ENCODE peak calls at places on chromosomes 2 and 18, in five cellular contexts. One of them, this sample, is unnamed.

GRCh38 chr2:127176371-127177311 is 43.5 kb downstream of the CYP27C1 start:
- DNase-seq in body of pancreas: peak
- DNase-seq in psoas muscle: peak
- DNase-seq in spleen: peak
- DNase-seq in CD8-positive, alpha-beta T cell: no peak
- DNase-seq in this sample: peak

GRCh38 chr2:55311444-55311870 is 42.4 kb upstream of the MTIF2 start:
- DNase-seq in body of pancreas: no peak
- DNase-seq in psoas muscle: no peak
- DNase-seq in spleen: no peak
- DNase-seq in CD8-positive, alpha-beta T cell: no peak
- DNase-seq in this sample: no peak

GRCh38 chr2:130798472-130799221 is 38.1 kb upstream of the ARHGEF4 start:
- DNase-seq in body of pancreas: peak
- DNase-seq in psoas muscle: no peak
- DNase-seq in spleen: peak
- DNase-seq in CD8-positive, alpha-beta T cell: peak
- DNase-seq in this sample: no peak

GRCh38 chr2:47174731-47175361 is 19.7 kb upstream of the STPG4 start:
- DNase-seq in body of pancreas: peak
- DNase-seq in psoas muscle: no peak
- DNase-seq in spleen: no peak
- DNase-seq in CD8-positive, alpha-beta T cell: peak
- DNase-seq in this sample: no peak

GRCh38 chr2:205947621-205948495 is 138.1 kb downstream of the INO80D start:
- DNase-seq in body of pancreas: peak
- DNase-seq in psoas muscle: peak
- DNase-seq in spleen: peak
- DNase-seq in CD8-positive, alpha-beta T cell: peak
- DNase-seq in this sample: peak

GRCh38 chr2:163887182-163887581 is 151.4 kb upstream of the FIGN start:
- DNase-seq in body of pancreas: no peak
- DNase-seq in psoas muscle: no peak
- DNase-seq in spleen: no peak
- DNase-seq in CD8-positive, alpha-beta T cell: no peak
- DNase-seq in this sample: no peak

GRCh38 chr2:226995625-226996041 is 159.8 kb downstream of the RHBDD1 start:
- DNase-seq in body of pancreas: no peak
- DNase-seq in psoas muscle: peak
- DNase-seq in spleen: no peak
- DNase-seq in CD8-positive, alpha-beta T cell: no peak
- DNase-seq in this sample: no peak

GRCh38 chr18:63157293-63158011 is 162.1 kb downstream of the BCL2 start:
- DNase-seq in body of pancreas: no peak
- DNase-seq in psoas muscle: no peak
- DNase-seq in spleen: no peak
- DNase-seq in CD8-positive, alpha-beta T cell: peak
- DNase-seq in this sample: no peak

GRCh38 chr2:206805922-206806607 is 40.7 kb downstream of the FASTKD2 start:
- DNase-seq in body of pancreas: no peak
- DNase-seq in psoas muscle: no peak
- DNase-seq in spleen: no peak
- DNase-seq in CD8-positive, alpha-beta T cell: no peak
- DNase-seq in this sample: no peak

GRCh38 chr2:198390670-198391069 is 586.3 kb downstream of the PLCL1 start:
- DNase-seq in body of pancreas: no peak
- DNase-seq in psoas muscle: no peak
- DNase-seq in spleen: no peak
- DNase-seq in CD8-positive, alpha-beta T cell: no peak
- DNase-seq in this sample: no peak

GRCh38 chr2:171574149-171574795 is 52.0 kb downstream of the CYBRD1 start:
- DNase-seq in body of pancreas: peak
- DNase-seq in psoas muscle: peak
- DNase-seq in spleen: peak
- DNase-seq in CD8-positive, alpha-beta T cell: peak
- DNase-seq in this sample: peak

GRCh38 chr2:116200086-116200485 is 1614.4 kb upstream of the DDX18 start:
- DNase-seq in body of pancreas: no peak
- DNase-seq in psoas muscle: no peak
- DNase-seq in spleen: no peak
- DNase-seq in CD8-positive, alpha-beta T cell: no peak
- DNase-seq in this sample: no peak

GRCh38 chr2:237488901-237489860 is 2.1 kb downstream of the MLPH start:
- DNase-seq in body of pancreas: peak
- DNase-seq in psoas muscle: no peak
- DNase-seq in spleen: peak
- DNase-seq in CD8-positive, alpha-beta T cell: no peak
- DNase-seq in this sample: no peak

GRCh38 chr2:100818606-100819364 is 1.2 kb upstream of the NPAS2 start:
- DNase-seq in body of pancreas: peak
- DNase-seq in psoas muscle: peak
- DNase-seq in spleen: no peak
- DNase-seq in CD8-positive, alpha-beta T cell: no peak
- DNase-seq in this sample: no peak

GRCh38 chr2:144350151-144350802 is 169.6 kb downstream of the ZEB2 start:
- DNase-seq in body of pancreas: no peak
- DNase-seq in psoas muscle: no peak
- DNase-seq in spleen: no peak
- DNase-seq in CD8-positive, alpha-beta T cell: no peak
- DNase-seq in this sample: no peak

GRCh38 chr18:79624356-79624961 is 55.1 kb upstream of the CTDP1 start:
- DNase-seq in body of pancreas: no peak
- DNase-seq in psoas muscle: no peak
- DNase-seq in spleen: peak
- DNase-seq in CD8-positive, alpha-beta T cell: no peak
- DNase-seq in this sample: no peak

GRCh38 chr18:29028560-29028959 is 851.6 kb upstream of the CDH2 start:
- DNase-seq in body of pancreas: no peak
- DNase-seq in psoas muscle: no peak
- DNase-seq in spleen: no peak
- DNase-seq in CD8-positive, alpha-beta T cell: no peak
- DNase-seq in this sample: no peak

GRCh38 chr2:9203876-9204275 is 2.7 kb upstream of the ASAP2 start:
- DNase-seq in body of pancreas: no peak
- DNase-seq in psoas muscle: no peak
- DNase-seq in spleen: no peak
- DNase-seq in CD8-positive, alpha-beta T cell: no peak
- DNase-seq in this sample: no peak

GRCh38 chr2:96874099-96874831 is 4.4 kb upstream of the SEMA4C start:
- DNase-seq in body of pancreas: no peak
- DNase-seq in psoas muscle: no peak
- DNase-seq in spleen: peak
- DNase-seq in CD8-positive, alpha-beta T cell: no peak
- DNase-seq in this sample: no peak

GRCh38 chr2:38516122-38516521 is 86.6 kb downstream of the HNRNPLL start:
- DNase-seq in body of pancreas: no peak
- DNase-seq in psoas muscle: no peak
- DNase-seq in spleen: no peak
- DNase-seq in CD8-positive, alpha-beta T cell: no peak
- DNase-seq in this sample: no peak
- H3K27ac ChIP-seq in body of pancreas: no peak
- H3K27ac ChIP-seq in psoas muscle: peak
- H3K27ac ChIP-seq in spleen: no peak
- H3K27ac ChIP-seq in CD8-positive, alpha-beta T cell: no peak
- H3K27ac ChIP-seq in this sample: no peak

GRCh38 chr2:34241905-34242740 is 643.0 kb upstream of the FAM98A start:
- DNase-seq in body of pancreas: peak
- DNase-seq in psoas muscle: no peak
- DNase-seq in spleen: no peak
- DNase-seq in CD8-positive, alpha-beta T cell: no peak
- DNase-seq in this sample: no peak
- H3K27ac ChIP-seq in body of pancreas: peak
- H3K27ac ChIP-seq in psoas muscle: no peak
- H3K27ac ChIP-seq in spleen: no peak
- H3K27ac ChIP-seq in CD8-positive, alpha-beta T cell: no peak
- H3K27ac ChIP-seq in this sample: no peak

GRCh38 chr2:27714053-27714452 is 50.4 kb downstream of the SLC4A1AP start:
- DNase-seq in body of pancreas: no peak
- DNase-seq in psoas muscle: no peak
- DNase-seq in spleen: no peak
- DNase-seq in CD8-positive, alpha-beta T cell: no peak
- DNase-seq in this sample: no peak

GRCh38 chr2:27714851-27715291 is 51.2 kb downstream of the SLC4A1AP start:
- DNase-seq in body of pancreas: no peak
- DNase-seq in psoas muscle: no peak
- DNase-seq in spleen: no peak
- DNase-seq in CD8-positive, alpha-beta T cell: no peak
- DNase-seq in this sample: no peak

GRCh38 chr2:27717070-27717453 is 53.4 kb downstream of the SLC4A1AP start:
- DNase-seq in body of pancreas: no peak
- DNase-seq in psoas muscle: peak
- DNase-seq in spleen: no peak
- DNase-seq in CD8-positive, alpha-beta T cell: no peak
- DNase-seq in this sample: no peak

GRCh38 chr2:27715318-27716165 is 51.9 kb downstream of the SLC4A1AP start:
- DNase-seq in body of pancreas: no peak
- DNase-seq in psoas muscle: peak
- DNase-seq in spleen: no peak
- DNase-seq in CD8-positive, alpha-beta T cell: peak
- DNase-seq in this sample: no peak

DNA sequence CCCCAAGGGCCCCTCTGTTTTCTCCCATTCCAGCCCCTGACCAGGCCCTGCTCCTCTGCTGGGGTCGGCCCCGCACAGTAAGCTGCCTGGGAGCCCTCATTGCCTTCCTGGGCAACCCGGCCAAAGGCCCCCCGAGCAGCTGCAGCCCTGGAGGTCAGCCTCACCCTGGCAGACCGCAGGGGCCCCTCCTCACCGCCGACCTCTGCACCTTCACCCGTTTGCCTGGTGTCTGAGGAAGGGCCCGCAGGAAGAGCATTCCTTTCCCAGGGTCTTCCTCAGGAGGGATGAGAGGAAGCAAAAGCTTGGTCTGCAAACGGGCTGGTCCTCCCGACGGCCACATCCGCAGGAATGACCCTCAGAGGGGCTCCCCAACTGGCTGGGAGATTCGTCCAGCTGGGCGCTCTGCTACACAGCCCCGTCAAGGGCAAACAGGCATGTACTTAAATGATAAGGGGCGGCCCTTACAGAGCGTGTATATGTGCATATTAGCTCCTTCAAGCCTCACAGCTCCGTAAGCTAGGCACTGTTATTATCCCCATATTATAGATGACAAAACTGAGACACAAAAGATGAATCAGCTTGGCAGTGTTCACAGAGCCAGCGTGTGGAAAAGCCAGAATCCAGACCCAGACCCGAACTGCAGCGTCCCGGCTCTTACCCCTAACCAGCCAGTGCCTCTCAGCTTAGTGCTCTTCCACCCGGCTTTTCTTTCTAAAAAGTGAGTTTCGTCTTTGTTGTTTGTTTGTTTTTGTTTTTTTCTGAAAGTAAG is 52.8 kb downstream of the SLC4A1AP start:
- DNase-seq in body of pancreas: no peak
- DNase-seq in psoas muscle: no peak
- DNase-seq in spleen: no peak
- DNase-seq in CD8-positive, alpha-beta T cell: no peak
- DNase-seq in this sample: no peak
- H3K27ac ChIP-seq in body of pancreas: no peak
- H3K27ac ChIP-seq in psoas muscle: peak
- H3K27ac ChIP-seq in spleen: no peak
- H3K27ac ChIP-seq in CD8-positive, alpha-beta T cell: no peak
- H3K27ac ChIP-seq in this sample: no peak

DNA sequence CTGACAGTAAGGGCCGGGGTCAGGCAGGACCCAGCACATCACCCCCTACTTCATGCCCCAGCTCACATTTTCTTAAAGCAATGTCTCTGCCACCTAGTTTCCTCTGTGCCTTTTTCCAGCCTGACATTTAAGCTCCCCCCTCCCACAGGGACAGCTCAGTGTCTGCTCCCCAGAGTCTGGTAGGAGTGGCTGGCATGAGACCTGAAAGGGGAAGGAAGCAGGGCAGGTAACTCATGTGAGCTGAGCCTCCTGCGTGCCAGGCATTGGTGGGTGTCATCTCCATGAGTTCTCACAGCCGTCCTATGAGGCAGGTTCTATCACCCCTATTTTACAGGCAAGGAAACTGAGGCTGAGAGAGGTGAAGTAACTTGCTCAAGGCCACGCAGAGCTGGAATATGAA is 1.5 kb downstream of the DNAJB2 start:
- DNase-seq in body of pancreas: no peak
- DNase-seq in psoas muscle: no peak
- DNase-seq in spleen: no peak
- DNase-seq in CD8-positive, alpha-beta T cell: no peak
- DNase-seq in this sample: no peak
- H3K27ac ChIP-seq in body of pancreas: no peak
- H3K27ac ChIP-seq in psoas muscle: peak
- H3K27ac ChIP-seq in spleen: no peak
- H3K27ac ChIP-seq in CD8-positive, alpha-beta T cell: peak
- H3K27ac ChIP-seq in this sample: peak

DNA sequence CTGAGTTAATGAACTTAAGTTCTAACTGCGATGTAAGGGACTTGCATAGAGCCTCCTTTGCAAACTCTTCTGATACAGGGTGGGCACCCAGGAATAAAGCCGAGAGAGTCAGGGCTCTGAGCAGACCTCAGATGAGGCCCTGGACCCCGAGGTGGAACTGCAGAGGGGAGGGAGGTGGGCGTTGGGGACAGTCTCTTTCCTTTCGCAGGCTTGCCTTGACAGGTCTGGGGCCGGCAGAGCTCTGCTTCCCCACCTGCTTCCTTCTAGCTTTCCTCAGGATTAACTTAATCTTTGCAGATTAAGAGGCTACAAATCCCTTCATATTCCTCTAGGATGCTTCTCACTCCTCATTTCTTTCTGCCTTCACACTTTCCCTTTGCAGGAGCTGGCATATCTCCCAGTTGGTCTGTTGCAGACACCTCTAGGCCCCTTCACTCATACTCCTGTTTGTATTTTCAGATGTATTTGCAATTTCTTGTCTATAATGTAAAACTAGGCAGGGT is 70.7 kb downstream of the MTCL1 start:
- DNase-seq in body of pancreas: no peak
- DNase-seq in psoas muscle: no peak
- DNase-seq in spleen: no peak
- DNase-seq in CD8-positive, alpha-beta T cell: no peak
- DNase-seq in this sample: no peak
- H3K27ac ChIP-seq in body of pancreas: no peak
- H3K27ac ChIP-seq in psoas muscle: no peak
- H3K27ac ChIP-seq in spleen: no peak
- H3K27ac ChIP-seq in CD8-positive, alpha-beta T cell: no peak
- H3K27ac ChIP-seq in this sample: no peak

DNA sequence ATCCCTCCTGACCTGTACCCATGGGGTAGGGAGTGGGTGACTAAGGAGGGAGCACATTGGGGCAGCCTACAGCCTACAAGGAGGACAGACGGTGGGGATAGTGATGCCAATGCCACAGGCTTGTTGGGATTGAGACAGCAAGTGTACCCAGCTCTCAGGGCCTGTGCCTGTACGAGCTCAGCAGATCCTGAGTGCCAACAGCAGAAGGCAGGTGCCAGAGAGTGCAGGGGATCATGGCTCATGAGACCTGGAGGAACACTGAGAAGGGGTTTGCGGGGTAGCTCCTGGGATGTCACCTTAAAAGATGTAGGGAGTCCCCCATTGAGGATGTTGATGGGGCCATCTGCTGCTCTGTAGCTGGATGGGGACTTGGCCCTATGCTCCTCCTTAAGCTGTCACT is 10.3 kb upstream of the SNED1 start:
- DNase-seq in body of pancreas: no peak
- DNase-seq in psoas muscle: peak
- DNase-seq in spleen: peak
- DNase-seq in CD8-positive, alpha-beta T cell: peak
- DNase-seq in this sample: no peak
- H3K27ac ChIP-seq in body of pancreas: no peak
- H3K27ac ChIP-seq in psoas muscle: no peak
- H3K27ac ChIP-seq in spleen: no peak
- H3K27ac ChIP-seq in CD8-positive, alpha-beta T cell: no peak
- H3K27ac ChIP-seq in this sample: peak

This sample was measured in caudate nucleus.